ENCODE peak calls at places on chromosomes 16 and 17, in four cellular contexts. W is NCI-H1417 treated with DMSO at 0.1 percent for 48 hours, A is NCI-H460, G is nucleus accumbens. E is an unnamed sample.

GRCh38 chr17:76527430-76528111 is 9.9 kb downstream of the CYGB start:
- DNase-seq in G (no peak), W (no peak), A (no peak), E (peak)

GRCh38 chr17:45177563-45177962 is 15.9 kb downstream of the HEXIM2 start:
- DNase-seq in A (no peak), W (no peak), G (no peak), E (no peak)

GRCh38 chr16:69691980-69692911 is 34.1 kb downstream of the NQO1 start:
- DNase-seq in G (no peak), W (no peak), A (no peak), E (no peak)

GRCh38 chr17:10099051-10099571 is 99.3 kb downstream of the GAS7 start:
- DNase-seq in A (no peak), W (no peak), G (peak), E (no peak)

GRCh38 chr16:85461814-85462404 is 151.2 kb upstream of the GSE1 start:
- DNase-seq in W (peak), A (no peak), G (no peak), E (no peak)

GRCh38 chr16:8346291-8346690 is 244.0 kb downstream of the TMEM114 start:
- DNase-seq in G (no peak), W (no peak), A (no peak), E (no peak)

GRCh38 chr16:53626816-53627215 is 76.8 kb downstream of the RPGRIP1L start:
- DNase-seq in W (no peak), A (peak), G (no peak), E (no peak)

GRCh38 chr17:30554839-30555751 is 77.9 kb downstream of the GOSR1 start:
- DNase-seq in G (no peak), W (no peak), A (peak), E (peak)

GRCh38 chr17:18917506-18918032 is 34.4 kb upstream of the SLC5A10 start:
- DNase-seq in W (no peak), G (no peak), A (no peak), E (no peak)

GRCh38 chr17:41666336-41666680 is 22.4 kb upstream of the EIF1 start:
- DNase-seq in W (peak), G (peak), A (no peak), E (peak)

GRCh38 chr16:3734758-3735221 is 17.5 kb upstream of the TRAP1 start:
- DNase-seq in G (no peak), W (no peak), A (no peak), E (no peak)

GRCh38 chr17:45101883-45102811 is 30.2 kb downstream of the PLCD3 start:
- DNase-seq in A (no peak), W (no peak), G (no peak), E (no peak)

GRCh38 chr16:87581867-87582220 is 20.5 kb upstream of the JPH3 start:
- DNase-seq in W (no peak), G (no peak), A (peak), E (peak)

GRCh38 chr16:52103791-52104190 is 443.2 kb downstream of the TOX3 start:
- DNase-seq in G (no peak), W (no peak), A (no peak), E (no peak)

GRCh38 chr17:79721993-79722671 is 8.6 kb upstream of the ENPP7 start:
- DNase-seq in A (no peak), G (no peak), W (no peak), E (peak)

GRCh38 chr17:40564195-40564882 is 933 bp downstream of the CCR7 start:
- DNase-seq in G (no peak), W (no peak), A (no peak), E (no peak)

GRCh38 chr16:74580828-74581227 is 26.1 kb downstream of the GLG1 start:
- DNase-seq in G (no peak), A (no peak), W (no peak), E (peak)

GRCh38 chr16:79609861-79610260 is 9.3 kb upstream of the MAF start:
- DNase-seq in W (no peak), A (no peak), G (no peak), E (no peak)

GRCh38 chr16:48041861-48042435 is 113.8 kb downstream of the ABCC12 start:
- DNase-seq in G (no peak), A (no peak), W (no peak), E (peak)

GRCh38 chr17:37361543-37361942 is 14.2 kb upstream of the C17orf78 start:
- DNase-seq in A (no peak), W (no peak), G (no peak), E (no peak)

GRCh38 chr16:2142942-2143868 is 5.2 kb upstream of the RAB26 start:
- DNase-seq in G (peak), W (no peak), A (no peak), E (no peak)

GRCh38 chr16:69613283-69614154 is 47.8 kb downstream of the NFAT5 start:
- DNase-seq in G (no peak), A (no peak), W (no peak), E (no peak)

GRCh38 chr17:38659415-38659814 is 15.3 kb downstream of the EPOP start:
- DNase-seq in W (no peak), A (no peak), G (no peak), E (no peak)

GRCh38 chr16:54936979-54937672 is 6.5 kb downstream of the IRX5 start:
- DNase-seq in G (peak), A (no peak), W (no peak), E (no peak)

GRCh38 chr16:27999687-28000086 is 63.8 kb downstream of the GSG1L start:
- DNase-seq in G (no peak), W (no peak), A (no peak), E (no peak)

GRCh38 chr17:18141210-18141803 is 32.8 kb downstream of the MYO15A start:
- DNase-seq in A (peak), W (no peak), G (no peak), E (peak)

GRCh38 chr16:87698241-87698640 is 67.5 kb downstream of the KLHDC4 start:
- DNase-seq in G (no peak), W (no peak), A (no peak), E (no peak)

E was measured in SK-MEL-5.